ENCODE peak calls at places on chromosomes 4 and X, in five cellular contexts. One of them, this sample, is unnamed.

GRCh38 chrX:130053236-130053635 is 57.1 kb downstream of the ELF4 start:
- DNase-seq in mucosa of descending colon: no peak
- DNase-seq in NCI-H82: peak
- DNase-seq in CD8-positive, alpha-beta memory T cell: no peak
- DNase-seq in MV-4-11: no peak
- DNase-seq in this sample: no peak

GRCh38 chr4:38241541-38241940 is 281.3 kb downstream of the PTTG2 start:
- DNase-seq in mucosa of descending colon: no peak
- DNase-seq in NCI-H82: no peak
- DNase-seq in CD8-positive, alpha-beta memory T cell: no peak
- DNase-seq in MV-4-11: no peak
- DNase-seq in this sample: no peak

GRCh38 chr4:162282711-162283110 is 118.9 kb upstream of the FSTL5 start:
- DNase-seq in mucosa of descending colon: no peak
- DNase-seq in NCI-H82: peak
- DNase-seq in CD8-positive, alpha-beta memory T cell: no peak
- DNase-seq in MV-4-11: no peak
- DNase-seq in this sample: no peak

GRCh38 chr4:40458683-40459082 is 123.5 kb downstream of the CHRNA9 start:
- DNase-seq in mucosa of descending colon: no peak
- DNase-seq in NCI-H82: no peak
- DNase-seq in CD8-positive, alpha-beta memory T cell: no peak
- DNase-seq in MV-4-11: no peak
- DNase-seq in this sample: no peak

GRCh38 chr4:16505726-16506125 is 279.5 kb upstream of the TAPT1 start:
- DNase-seq in mucosa of descending colon: no peak
- DNase-seq in NCI-H82: peak
- DNase-seq in CD8-positive, alpha-beta memory T cell: no peak
- DNase-seq in MV-4-11: no peak
- DNase-seq in this sample: no peak

GRCh38 chrX:136497556-136498048 is at the start of gene HTATSF1:
- DNase-seq in mucosa of descending colon: peak
- DNase-seq in NCI-H82: no peak
- DNase-seq in CD8-positive, alpha-beta memory T cell: no peak
- DNase-seq in MV-4-11: no peak
- DNase-seq in this sample: no peak

GRCh38 chr4:8048856-8049686 is 109.4 kb upstream of the AFAP1 start:
- DNase-seq in mucosa of descending colon: no peak
- DNase-seq in NCI-H82: no peak
- DNase-seq in CD8-positive, alpha-beta memory T cell: no peak
- DNase-seq in MV-4-11: no peak
- DNase-seq in this sample: peak

GRCh38 chr4:84673475-84674230 is 90.7 kb downstream of the CDS1 start:
- DNase-seq in mucosa of descending colon: no peak
- DNase-seq in NCI-H82: no peak
- DNase-seq in CD8-positive, alpha-beta memory T cell: no peak
- DNase-seq in MV-4-11: no peak
- DNase-seq in this sample: no peak

GRCh38 chrX:21839334-21840198 is at the start of gene MBTPS2:
- DNase-seq in mucosa of descending colon: peak
- DNase-seq in NCI-H82: peak
- DNase-seq in CD8-positive, alpha-beta memory T cell: peak
- DNase-seq in MV-4-11: peak
- DNase-seq in this sample: peak

GRCh38 chr4:41802590-41802989 is 54.1 kb upstream of the PHOX2B start:
- DNase-seq in mucosa of descending colon: no peak
- DNase-seq in NCI-H82: no peak
- DNase-seq in CD8-positive, alpha-beta memory T cell: no peak
- DNase-seq in MV-4-11: no peak
- DNase-seq in this sample: no peak